ENCODE peak calls at places on chromosomes 4 and X, in eight cellular contexts. J is IMR-90; U is stomach; L is HFFc6; T is upper lobe of right lung; F is cerebellar cortex; P is nephron progenitor cell; Z is stimulated activated CD4-positive, alpha-beta T cell treated with anti-CD3 and anti-CD28 coated beads, Interleukin-1b, Interleukin-23, amount 100 ng/mL, for 24 hours. Q is an unnamed sample.

GRCh38 chr4:129364747-129365452 is 268.9 kb downstream of the C4orf33 start:
- DNase-seq in U (no peak), P (no peak), J (no peak), T (no peak), Z (no peak), F (no peak), L (no peak), Q (peak; percentile 59)

GRCh38 chr4:876780-877179 is 50.9 kb upstream of the CPLX1 start:
- DNase-seq in F (no peak), L (no peak), P (peak; percentile 41), Z (no peak), T (no peak), U (no peak), J (no peak), Q (no peak)

GRCh38 chrX:84188320-84188834 is 378 bp upstream of the RPS6KA6 start:
- DNase-seq in P (peak; percentile 71), F (peak; percentile 68), U (peak; percentile 51), Z (no peak), J (peak; percentile 64), L (peak; percentile 32), T (peak; percentile 76), Q (peak; percentile 84)

GRCh38 chrX:35076061-35076460 is 133.5 kb downstream of the FAM47B start:
- DNase-seq in P (no peak), L (no peak), T (no peak), F (no peak), Z (no peak), J (no peak), U (no peak), Q (no peak)

GRCh38 chrX:17809984-17810383 is 51.1 kb downstream of the RAI2 start:
- DNase-seq in P (no peak), F (no peak), U (no peak), Z (no peak), J (no peak), L (no peak), T (no peak), Q (no peak)

GRCh38 chrX:41722816-41723215 is 1.2 kb upstream of the GPR82 start:
- DNase-seq in F (no peak), Z (no peak), T (no peak), U (no peak), J (peak; percentile 61), L (no peak), P (no peak), Q (no peak)

GRCh38 chrX:147570483-147570882 is 341.2 kb upstream of the FMR1 start:
- DNase-seq in F (no peak), T (no peak), J (no peak), P (no peak), U (no peak), Z (no peak), L (no peak), Q (no peak)

GRCh38 chr4:138407329-138407728 is 165.2 kb upstream of the SLC7A11 start:
- DNase-seq in P (no peak), J (no peak), F (no peak), T (no peak), Z (no peak), L (no peak), U (no peak), Q (no peak)

GRCh38 chr4:123017636-123018390 is 95.4 kb upstream of the NUDT6 start:
- DNase-seq in P (no peak), F (no peak), T (no peak), J (peak; percentile 56), Z (no peak), U (no peak), L (peak; percentile 78), Q (no peak)

GRCh38 chrX:154890990-154891639 is 5.0 kb downstream of the F8A1 start:
- DNase-seq in P (no peak), L (no peak), J (no peak), F (no peak), Z (no peak), T (no peak), U (no peak), Q (no peak)

GRCh38 chr4:7911044-7911578 is 28.6 kb downstream of the AFAP1 start:
- DNase-seq in Z (no peak), P (peak; percentile 45), T (no peak), F (peak; percentile 38), U (no peak), J (peak; percentile 95), L (peak; percentile 94), Q (no peak)

GRCh38 chrX:120140293-120140981 is 18.0 kb upstream of the RHOXF2 start:
- DNase-seq in P (no peak), Z (no peak), F (no peak), J (no peak), L (no peak), T (no peak), U (no peak), Q (no peak)

GRCh38 chrX:49879656-49880277 is 483 bp downstream of the USP27X start:
- DNase-seq in Z (no peak), T (no peak), U (no peak), J (peak; percentile 1), F (no peak), L (no peak), P (no peak), Q (no peak)

GRCh38 chr4:109998867-109999303 is 86.2 kb downstream of the EGF start:
- DNase-seq in F (peak; percentile 67), U (no peak), J (peak; percentile 61), Z (no peak), L (peak; percentile 66), P (peak; percentile 27), T (no peak), Q (peak; percentile 89)

GRCh38 chr4:126939401-126939800 is 693.4 kb upstream of the INTU start:
- DNase-seq in T (no peak), J (peak; percentile 78), P (no peak), F (no peak), L (peak; percentile 76), Z (no peak), U (no peak), Q (no peak)

GRCh38 chr4:113639311-113639710 is 122.2 kb downstream of the CAMK2D start:
- DNase-seq in F (no peak), J (no peak), P (no peak), U (no peak), L (no peak), T (no peak), Z (no peak), Q (peak; percentile 87)

GRCh38 chr4:87843936-87844335 is 11.2 kb downstream of the MEPE start:
- DNase-seq in U (no peak), L (peak; percentile 74), P (no peak), J (peak; percentile 52), T (no peak), Z (no peak), F (peak; percentile 95), Q (no peak)

GRCh38 chr4:190014771-190015537 is 12.1 kb downstream of the FRG2 start:
- DNase-seq in F (no peak), Z (no peak), L (no peak), J (no peak), P (no peak), T (no peak), U (no peak), Q (no peak)

GRCh38 chrX:134931550-134931949 is 59.2 kb upstream of the SMIM10 start:
- DNase-seq in L (no peak), U (no peak), Z (no peak), T (no peak), F (no peak), J (no peak), P (no peak), Q (no peak)

GRCh38 chr4:103032575-103032974 is 13.1 kb upstream of the SLC9B1 start:
- DNase-seq in P (no peak), F (peak; percentile 38), Z (no peak), J (peak; percentile 32), T (no peak), U (no peak), L (peak; percentile 28), Q (peak; percentile 72)

GRCh38 chrX:111671668-111672067 is 9.3 kb upstream of the ALG13 start:
- DNase-seq in J (no peak), F (no peak), T (no peak), L (no peak), U (no peak), P (no peak), Z (no peak), Q (no peak)

GRCh38 chr4:119300072-119300387 is 21.9 kb downstream of the FABP2 start:
- DNase-seq in T (peak; percentile 67), F (no peak), Z (no peak), U (peak; percentile 33), J (peak; percentile 59), L (peak; percentile 66), P (peak; percentile 43), Q (no peak)

GRCh38 chr4:189124149-189124758 is 816.4 kb upstream of the FRG1 start:
- DNase-seq in T (no peak), Z (no peak), P (peak; percentile 33), L (peak; percentile 41), F (peak; percentile 1), J (peak; percentile 74), U (peak; percentile 37), Q (peak; percentile 75)

GRCh38 chr4:25792200-25792791 is 70.5 kb downstream of the SEL1L3 start:
- DNase-seq in Z (no peak), J (no peak), T (no peak), U (peak; percentile 79), L (peak; percentile 10), P (peak; percentile 25), F (peak; percentile 43), Q (peak; percentile 81)

GRCh38 chrX:123753656-123754350 is 21.0 kb upstream of the THOC2 start:
- DNase-seq in J (no peak), U (no peak), L (no peak), Z (no peak), P (no peak), T (no peak), F (no peak), Q (no peak)

GRCh38 chr4:45147866-45148265 is 421.5 kb upstream of the GNPDA2 start:
- DNase-seq in L (no peak), Z (no peak), P (no peak), F (no peak), U (no peak), T (no peak), J (no peak), Q (no peak)

GRCh38 chr4:13176603-13177190 is 307.4 kb downstream of the RAB28 start:
- DNase-seq in Z (no peak), J (no peak), F (no peak), L (no peak), P (peak; percentile 16), U (no peak), T (no peak), Q (no peak)

GRCh38 chrX:63434665-63435064 is 83.5 kb upstream of the SPIN4 start:
- DNase-seq in T (no peak), Z (no peak), L (no peak), P (peak; percentile 10), F (no peak), J (peak; percentile 22), U (no peak), Q (no peak)

GRCh38 chrX:136158685-136159084 is 11.4 kb downstream of the FHL1 start:
- DNase-seq in U (no peak), Z (no peak), F (no peak), T (no peak), J (no peak), P (no peak), L (no peak), Q (no peak)

GRCh38 chr4:40586034-40586433 is 43.6 kb downstream of the RBM47 start:
- DNase-seq in T (no peak), P (no peak), J (peak; percentile 47), Z (no peak), L (no peak), F (no peak), U (no peak), Q (no peak)

GRCh38 chr4:147078362-147078761 is 132.7 kb upstream of the TTC29 start:
- DNase-seq in T (no peak), P (no peak), J (no peak), L (no peak), F (no peak), Z (no peak), U (no peak), Q (no peak)

GRCh38 chr4:41719417-41719816 is 29.1 kb downstream of the PHOX2B start:
- DNase-seq in Z (no peak), L (peak; percentile 2), P (no peak), J (peak; percentile 73), U (no peak), T (no peak), F (no peak), Q (no peak)

GRCh38 chrX:136529795-136530194 is 2.2 kb upstream of the VGLL1 start:
- DNase-seq in F (no peak), L (no peak), J (no peak), U (no peak), Z (no peak), P (no peak), T (no peak), Q (no peak)

GRCh38 chr4:3340703-3341088 is 47.9 kb downstream of the RGS12 start:
- DNase-seq in T (peak; percentile 93), L (no peak), F (peak; percentile 93), U (peak; percentile 85), P (no peak), J (no peak), Z (no peak), Q (no peak)

Q was measured in Karpas-422.